ENCODE peak calls at places on chromosomes 16 and 17, in four cellular contexts. V is WTC11, Y is HepG2, S is K562. I is an unnamed sample.

GRCh38 chr17:17075037-17075755 is 32.9 kb downstream of the MPRIP start:
- DNase-seq in Y (no peak), S (peak), V (no peak), I (no peak)

GRCh38 chr17:52831536-52831935 is 673.0 kb upstream of the CA10 start:
- DNase-seq in S (no peak), V (no peak), Y (no peak), I (no peak)

GRCh38 chr17:44389723-44390202 is 314 bp upstream of the ITGA2B start:
- DNase-seq in S (peak), V (no peak), Y (no peak), I (no peak)

GRCh38 chr17:17781591-17782424 is 55.0 kb downstream of the SREBF1 start:
- DNase-seq in S (no peak), Y (no peak), V (peak), I (peak)

GRCh38 chr17:78338860-78339259 is 21.0 kb downstream of the SOCS3 start:
- DNase-seq in Y (no peak), S (no peak), V (no peak), I (no peak)

GRCh38 chr16:79928142-79928735 is 327.7 kb upstream of the MAF start:
- DNase-seq in S (no peak), V (no peak), Y (no peak), I (no peak)

GRCh38 chr17:83203073-83203471 is 123.7 kb downstream of the METRNL start:
- DNase-seq in Y (peak), S (no peak), V (peak), I (no peak)

GRCh38 chr17:49362723-49363117 is 670 bp upstream of the ZNF652 start:
- DNase-seq in Y (no peak), S (no peak), V (no peak), I (no peak)

GRCh38 chr16:81574168-81574567 is 129.6 kb downstream of the CMIP start:
- DNase-seq in V (no peak), S (no peak), Y (no peak), I (no peak)

GRCh38 chr17:44898768-44899073 is 524 bp downstream of the EFTUD2 start:
- DNase-seq in S (no peak), V (no peak), Y (peak), I (no peak)

GRCh38 chr16:68452176-68452575 is 3.9 kb upstream of the SMPD3 start:
- DNase-seq in S (no peak), Y (no peak), V (no peak), I (no peak)

GRCh38 chr17:82186221-82186620 is 26.4 kb downstream of the CCDC57 start:
- DNase-seq in V (no peak), Y (no peak), S (no peak), I (no peak)

GRCh38 chr17:33642002-33642401 is 348.9 kb upstream of the ASIC2 start:
- DNase-seq in Y (no peak), V (no peak), S (peak), I (no peak)

GRCh38 chr16:66874079-66874775 is 6.1 kb upstream of the PDP2 start:
- DNase-seq in Y (no peak), S (no peak), V (no peak), I (no peak)

GRCh38 chr16:70778901-70779309 is 22.1 kb downstream of the VAC14 start:
- DNase-seq in S (peak), Y (peak), V (peak), I (peak)

GRCh38 chr17:66964930-66965800 is 658 bp downstream of the CACNG4 start:
- DNase-seq in Y (no peak), S (no peak), V (peak), I (peak)

GRCh38 chr17:32222621-32223020 is 43.0 kb upstream of the RHBDL3 start:
- DNase-seq in V (no peak), Y (no peak), S (no peak), I (no peak)

GRCh38 chr17:50199651-50200446 is 1.6 kb downstream of the COL1A1 start:
- DNase-seq in V (peak), S (peak), Y (peak), I (peak)

GRCh38 chr17:38660097-38661026 is 14.4 kb downstream of the EPOP start:
- DNase-seq in Y (no peak), V (no peak), S (no peak), I (no peak)

GRCh38 chr16:67931712-67932461 is at the start of gene CTRL:
- DNase-seq in S (no peak), Y (peak), V (no peak), I (no peak)

GRCh38 chr16:57600048-57600835 is 28.2 kb upstream of the ADGRG1 start:
- DNase-seq in Y (peak), V (peak), S (peak), I (peak)

GRCh38 chr17:11561702-11562101 is 36.6 kb upstream of the DNAH9 start:
- DNase-seq in S (no peak), V (no peak), Y (no peak), I (no peak)

GRCh38 chr17:11558681-11559234 is 39.5 kb upstream of the DNAH9 start:
- DNase-seq in Y (no peak), V (no peak), S (no peak), I (no peak)

GRCh38 chr17:11561281-11561680 is 37.0 kb upstream of the DNAH9 start:
- DNase-seq in S (no peak), V (no peak), Y (no peak), I (no peak)

GRCh38 chr17:11557727-11558452 is 40.4 kb upstream of the DNAH9 start:
- DNase-seq in V (no peak), Y (no peak), S (no peak), I (no peak)

GRCh38 chr17:11559601-11560000 is 38.7 kb upstream of the DNAH9 start:
- DNase-seq in Y (no peak), S (no peak), V (no peak), I (no peak)
- TF ChIP-seq ELF4 in Y (no peak), S (no peak), V (no peak), I (no peak)

DNA sequence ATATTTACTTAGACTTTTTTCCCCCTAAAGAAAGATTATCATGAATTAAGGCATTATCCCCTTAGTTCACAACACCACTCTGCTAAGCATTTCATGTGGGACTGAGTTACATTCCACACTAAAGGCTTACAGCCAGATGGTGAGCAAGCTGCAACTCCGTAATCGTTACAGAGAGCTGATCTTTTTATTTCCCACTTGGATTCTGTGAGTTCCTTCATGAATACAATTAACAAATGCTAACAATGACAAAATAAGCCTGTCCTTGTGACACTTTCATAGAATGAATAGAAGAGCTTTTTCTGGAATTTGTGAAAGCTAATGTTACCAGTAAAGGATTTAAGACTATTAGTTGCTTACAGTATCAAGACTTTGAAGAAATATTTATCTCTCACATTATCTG is 8.7 kb downstream of the OGFOD1 start:
- DNase-seq in Y (no peak), V (no peak), S (no peak), I (no peak)
- TF ChIP-seq SP1 in Y (no peak), V (no peak), S (no peak), I (no peak)

GRCh38 chr16:15898654-15899053 is 10.3 kb upstream of the CEP20 start:
- DNase-seq in V (no peak), Y (no peak), S (no peak), I (no peak)

GRCh38 chr16:15897386-15897785 is 9.0 kb upstream of the CEP20 start:
- DNase-seq in V (no peak), S (no peak), Y (no peak), I (no peak)

GRCh38 chr16:15900357-15900756 is 12.0 kb upstream of the CEP20 start:
- DNase-seq in Y (no peak), S (no peak), V (no peak), I (no peak)

GRCh38 chr16:15899538-15900100 is 11.2 kb upstream of the CEP20 start:
- DNase-seq in S (peak), V (no peak), Y (peak), I (no peak)

GRCh38 chr16:15897834-15898254 is 9.4 kb upstream of the CEP20 start:
- DNase-seq in Y (no peak), V (no peak), S (peak), I (no peak)
- TF ChIP-seq ELF4 in Y (no peak), V (no peak), S (peak), I (no peak)

GRCh38 chr16:4309833-4310266 is 6.0 kb upstream of the GLIS2 start:
- DNase-seq in V (peak), S (no peak), Y (peak), I (peak)
- TF ChIP-seq SP1 in V (peak), S (no peak), Y (peak), I (no peak)

GRCh38 chr16:84633622-84634021 is 14.7 kb upstream of the KLHL36 start:
- DNase-seq in V (no peak), Y (no peak), S (no peak), I (no peak)
- TF ChIP-seq ELF4 in V (no peak), Y (no peak), S (no peak), I (no peak)

GRCh38 chr17:77311371-77311981 is 170.7 kb downstream of the SEC14L1 start:
- DNase-seq in Y (no peak), V (no peak), S (no peak), I (no peak)
- TF ChIP-seq SP1 in Y (no peak), V (no peak), S (no peak), I (no peak)